ENCODE peak calls at places on chromosome 3, in nine cellular contexts. One of them, this sample, is unnamed.

GRCh38 chr3:46921871-46922271 is 44.4 kb downstream of the PTH1R start:
- DNase-seq in stomach: no peak
- DNase-seq in GM12878: no peak
- DNase-seq in HCT116: no peak
- DNase-seq in transverse colon: peak
- DNase-seq in vagina: no peak
- DNase-seq in breast epithelium: no peak
- DNase-seq in sigmoid colon: peak
- DNase-seq in esophagus muscularis mucosa: no peak
- DNase-seq in this sample: peak

GRCh38 chr3:169348276-169348675 is 315.2 kb downstream of the MECOM start:
- DNase-seq in stomach: no peak
- DNase-seq in GM12878: no peak
- DNase-seq in HCT116: no peak
- DNase-seq in transverse colon: no peak
- DNase-seq in vagina: no peak
- DNase-seq in breast epithelium: no peak
- DNase-seq in sigmoid colon: no peak
- DNase-seq in esophagus muscularis mucosa: no peak
- DNase-seq in this sample: no peak

GRCh38 chr3:181782306-181782924 is 70.7 kb downstream of the SOX2 start:
- DNase-seq in stomach: no peak
- DNase-seq in GM12878: no peak
- DNase-seq in HCT116: no peak
- DNase-seq in transverse colon: no peak
- DNase-seq in vagina: no peak
- DNase-seq in breast epithelium: no peak
- DNase-seq in sigmoid colon: no peak
- DNase-seq in esophagus muscularis mucosa: no peak
- DNase-seq in this sample: no peak

GRCh38 chr3:2465842-2466241 is 367.2 kb downstream of the CNTN4 start:
- DNase-seq in stomach: no peak
- DNase-seq in GM12878: no peak
- DNase-seq in HCT116: no peak
- DNase-seq in transverse colon: no peak
- DNase-seq in vagina: no peak
- DNase-seq in breast epithelium: no peak
- DNase-seq in sigmoid colon: no peak
- DNase-seq in esophagus muscularis mucosa: no peak
- DNase-seq in this sample: no peak

GRCh38 chr3:129530331-129530761 is 1.9 kb downstream of the RHO start:
- DNase-seq in stomach: no peak
- DNase-seq in GM12878: no peak
- DNase-seq in HCT116: no peak
- DNase-seq in transverse colon: no peak
- DNase-seq in vagina: no peak
- DNase-seq in breast epithelium: no peak
- DNase-seq in sigmoid colon: no peak
- DNase-seq in esophagus muscularis mucosa: no peak
- DNase-seq in this sample: no peak

GRCh38 chr3:49098910-49099630 is 5.2 kb upstream of the QRICH1 start:
- DNase-seq in stomach: no peak
- DNase-seq in GM12878: no peak
- DNase-seq in HCT116: no peak
- DNase-seq in transverse colon: no peak
- DNase-seq in vagina: no peak
- DNase-seq in breast epithelium: no peak
- DNase-seq in sigmoid colon: no peak
- DNase-seq in esophagus muscularis mucosa: no peak
- DNase-seq in this sample: no peak

GRCh38 chr3:178602864-178603263 is 66.6 kb downstream of the KCNMB2 start:
- DNase-seq in stomach: no peak
- DNase-seq in GM12878: no peak
- DNase-seq in HCT116: no peak
- DNase-seq in transverse colon: no peak
- DNase-seq in vagina: no peak
- DNase-seq in breast epithelium: no peak
- DNase-seq in sigmoid colon: no peak
- DNase-seq in esophagus muscularis mucosa: no peak
- DNase-seq in this sample: no peak

GRCh38 chr3:52783211-52783555 is 5.8 kb downstream of the ITIH1 start:
- DNase-seq in stomach: no peak
- DNase-seq in GM12878: no peak
- DNase-seq in HCT116: no peak
- DNase-seq in transverse colon: peak
- DNase-seq in vagina: no peak
- DNase-seq in breast epithelium: no peak
- DNase-seq in sigmoid colon: peak
- DNase-seq in esophagus muscularis mucosa: no peak
- DNase-seq in this sample: no peak

GRCh38 chr3:9248232-9249191 is 934 bp downstream of the SRGAP3 start:
- DNase-seq in stomach: peak
- DNase-seq in GM12878: no peak
- DNase-seq in HCT116: no peak
- DNase-seq in transverse colon: peak
- DNase-seq in vagina: no peak
- DNase-seq in breast epithelium: peak
- DNase-seq in sigmoid colon: no peak
- DNase-seq in esophagus muscularis mucosa: no peak
- DNase-seq in this sample: no peak

DNA sequence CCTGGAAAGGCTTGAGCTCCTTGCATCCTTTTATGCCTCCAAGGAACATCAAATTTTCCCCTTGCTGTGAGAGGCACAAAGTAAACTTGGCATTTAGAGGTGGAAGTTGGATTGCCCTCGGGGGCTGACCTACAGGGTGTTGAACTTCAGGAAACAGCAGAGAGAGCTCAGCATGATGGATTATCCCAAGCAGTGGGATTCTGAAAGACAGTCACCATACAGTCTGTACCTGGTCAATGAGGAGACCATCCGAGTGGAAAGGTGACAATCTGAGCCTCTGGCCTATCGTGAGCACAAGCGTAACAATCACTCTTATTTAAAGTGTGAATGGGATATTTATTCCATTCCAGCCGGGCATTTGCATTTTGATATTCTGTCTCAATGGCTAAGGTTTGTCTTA is 105.6 kb upstream of the NECTIN3 start:
- DNase-seq in stomach: no peak
- DNase-seq in GM12878: no peak
- DNase-seq in HCT116: no peak
- DNase-seq in transverse colon: no peak
- DNase-seq in vagina: no peak
- DNase-seq in breast epithelium: no peak
- DNase-seq in sigmoid colon: no peak
- DNase-seq in esophagus muscularis mucosa: no peak
- DNase-seq in this sample: no peak
- TF ChIP-seq POLR2AphosphoS5 in stomach: no peak
- TF ChIP-seq POLR2AphosphoS5 in GM12878: no peak
- TF ChIP-seq POLR2AphosphoS5 in HCT116: no peak
- TF ChIP-seq POLR2AphosphoS5 in transverse colon: no peak
- TF ChIP-seq POLR2AphosphoS5 in vagina: no peak
- TF ChIP-seq POLR2AphosphoS5 in breast epithelium: no peak
- TF ChIP-seq POLR2AphosphoS5 in sigmoid colon: no peak
- TF ChIP-seq POLR2AphosphoS5 in esophagus muscularis mucosa: no peak
- TF ChIP-seq POLR2AphosphoS5 in this sample: no peak

GRCh38 chr3:124671123-124671522 is 59.1 kb upstream of the UMPS start:
- DNase-seq in stomach: no peak
- DNase-seq in GM12878: no peak
- DNase-seq in HCT116: no peak
- DNase-seq in transverse colon: no peak
- DNase-seq in vagina: no peak
- DNase-seq in breast epithelium: no peak
- DNase-seq in sigmoid colon: no peak
- DNase-seq in esophagus muscularis mucosa: no peak
- DNase-seq in this sample: no peak

GRCh38 chr3:124664804-124665203 is 65.4 kb upstream of the UMPS start:
- DNase-seq in stomach: peak
- DNase-seq in GM12878: no peak
- DNase-seq in HCT116: no peak
- DNase-seq in transverse colon: no peak
- DNase-seq in vagina: no peak
- DNase-seq in breast epithelium: no peak
- DNase-seq in sigmoid colon: no peak
- DNase-seq in esophagus muscularis mucosa: no peak
- DNase-seq in this sample: no peak

GRCh38 chr3:124666067-124666466 is 64.2 kb upstream of the UMPS start:
- DNase-seq in stomach: no peak
- DNase-seq in GM12878: no peak
- DNase-seq in HCT116: no peak
- DNase-seq in transverse colon: no peak
- DNase-seq in vagina: no peak
- DNase-seq in breast epithelium: no peak
- DNase-seq in sigmoid colon: no peak
- DNase-seq in esophagus muscularis mucosa: no peak
- DNase-seq in this sample: no peak

GRCh38 chr3:124674336-124674735 is 55.9 kb upstream of the UMPS start:
- DNase-seq in stomach: no peak
- DNase-seq in GM12878: no peak
- DNase-seq in HCT116: no peak
- DNase-seq in transverse colon: no peak
- DNase-seq in vagina: no peak
- DNase-seq in breast epithelium: no peak
- DNase-seq in sigmoid colon: no peak
- DNase-seq in esophagus muscularis mucosa: no peak
- DNase-seq in this sample: no peak

DNA sequence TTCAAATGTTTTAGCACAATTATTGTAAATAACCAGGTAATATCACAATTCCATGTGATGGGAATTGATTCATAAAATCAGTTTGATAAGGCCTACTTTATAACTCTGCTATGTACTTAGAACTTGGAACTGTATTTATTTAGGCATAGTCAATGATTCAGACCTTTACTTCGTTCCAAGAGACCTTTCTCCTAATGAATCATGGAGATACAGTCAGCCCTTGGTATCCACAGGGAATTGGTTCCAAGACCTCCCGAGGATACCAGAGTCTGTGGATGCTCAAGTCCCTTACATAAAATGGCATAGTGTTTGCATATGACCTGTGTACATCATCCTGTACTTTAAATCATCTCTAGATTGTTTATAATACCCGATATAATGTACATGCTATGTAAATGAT is 60.8 kb upstream of the UMPS start:
- DNase-seq in stomach: no peak
- DNase-seq in GM12878: no peak
- DNase-seq in HCT116: no peak
- DNase-seq in transverse colon: no peak
- DNase-seq in vagina: no peak
- DNase-seq in breast epithelium: no peak
- DNase-seq in sigmoid colon: no peak
- DNase-seq in esophagus muscularis mucosa: no peak
- DNase-seq in this sample: no peak
- TF ChIP-seq POLR2A in stomach: no peak
- TF ChIP-seq POLR2A in GM12878: no peak
- TF ChIP-seq POLR2A in HCT116: no peak
- TF ChIP-seq POLR2A in transverse colon: no peak
- TF ChIP-seq POLR2A in vagina: no peak
- TF ChIP-seq POLR2A in breast epithelium: no peak
- TF ChIP-seq POLR2A in sigmoid colon: no peak
- TF ChIP-seq POLR2A in esophagus muscularis mucosa: no peak
- TF ChIP-seq POLR2A in this sample: no peak

DNA sequence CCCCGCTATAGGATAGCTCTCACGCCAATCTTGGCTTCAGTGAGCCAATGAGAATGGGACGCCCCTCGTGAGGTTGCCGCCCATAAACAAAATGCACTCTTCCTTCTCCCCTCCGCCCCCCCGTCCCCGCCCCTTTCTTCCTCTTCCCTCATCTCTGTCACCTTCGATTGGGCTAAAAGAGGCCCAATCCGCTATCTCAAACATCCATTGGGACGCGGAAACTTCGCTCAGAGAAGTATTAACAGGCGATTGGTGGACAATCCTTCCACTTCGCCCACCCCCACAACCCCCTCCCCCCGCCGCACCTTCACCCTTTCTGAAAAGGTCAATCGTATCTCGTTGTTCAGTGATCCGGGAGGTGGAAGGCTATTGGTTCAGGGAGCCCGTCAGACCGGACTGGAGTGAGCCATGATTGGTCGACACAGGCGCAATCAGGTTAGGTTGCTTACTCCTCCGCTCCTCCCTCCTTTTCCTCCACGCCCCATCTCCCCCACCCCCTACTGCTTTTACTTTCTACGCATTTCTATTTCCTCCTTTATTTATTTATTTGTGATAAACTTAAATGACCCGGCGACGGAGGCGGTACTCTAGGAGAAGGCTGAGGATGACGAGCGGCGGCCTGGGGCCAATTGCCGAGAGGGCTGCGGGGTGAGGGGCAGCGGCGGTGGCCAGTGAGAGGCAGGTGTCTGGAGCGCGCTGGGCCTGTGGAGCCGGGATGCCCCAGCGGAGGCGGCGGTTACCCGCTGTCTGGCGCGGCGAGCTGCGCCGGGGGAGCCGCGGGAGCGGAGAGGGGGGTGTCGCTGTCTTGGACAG is 447 bp upstream of the ZBTB20 start:
- DNase-seq in stomach: peak
- DNase-seq in GM12878: peak
- DNase-seq in HCT116: peak
- DNase-seq in transverse colon: peak
- DNase-seq in vagina: peak
- DNase-seq in breast epithelium: peak
- DNase-seq in sigmoid colon: peak
- DNase-seq in esophagus muscularis mucosa: peak
- DNase-seq in this sample: peak
- TF ChIP-seq POLR2AphosphoS5 in stomach: peak
- TF ChIP-seq POLR2AphosphoS5 in GM12878: peak
- TF ChIP-seq POLR2AphosphoS5 in HCT116: peak
- TF ChIP-seq POLR2AphosphoS5 in transverse colon: peak
- TF ChIP-seq POLR2AphosphoS5 in vagina: peak
- TF ChIP-seq POLR2AphosphoS5 in breast epithelium: peak
- TF ChIP-seq POLR2AphosphoS5 in sigmoid colon: peak
- TF ChIP-seq POLR2AphosphoS5 in esophagus muscularis mucosa: peak
- TF ChIP-seq POLR2AphosphoS5 in this sample: peak

GRCh38 chr3:123068227-123069020 is 1.6 kb downstream of the PDIA5 start:
- DNase-seq in stomach: peak
- DNase-seq in GM12878: no peak
- DNase-seq in HCT116: peak
- DNase-seq in transverse colon: no peak
- DNase-seq in vagina: no peak
- DNase-seq in breast epithelium: no peak
- DNase-seq in sigmoid colon: no peak
- DNase-seq in esophagus muscularis mucosa: no peak
- DNase-seq in this sample: no peak

GRCh38 chr3:123066599-123066895 is 278 bp upstream of the PDIA5 start:
- DNase-seq in stomach: no peak
- DNase-seq in GM12878: no peak
- DNase-seq in HCT116: no peak
- DNase-seq in transverse colon: no peak
- DNase-seq in vagina: no peak
- DNase-seq in breast epithelium: no peak
- DNase-seq in sigmoid colon: no peak
- DNase-seq in esophagus muscularis mucosa: no peak
- DNase-seq in this sample: no peak

GRCh38 chr3:123067689-123068226 is 933 bp downstream of the PDIA5 start:
- DNase-seq in stomach: no peak
- DNase-seq in GM12878: no peak
- DNase-seq in HCT116: no peak
- DNase-seq in transverse colon: no peak
- DNase-seq in vagina: no peak
- DNase-seq in breast epithelium: no peak
- DNase-seq in sigmoid colon: no peak
- DNase-seq in esophagus muscularis mucosa: no peak
- DNase-seq in this sample: no peak

GRCh38 chr3:123069021-123069381 is 2.2 kb downstream of the PDIA5 start:
- DNase-seq in stomach: peak
- DNase-seq in GM12878: no peak
- DNase-seq in HCT116: no peak
- DNase-seq in transverse colon: no peak
- DNase-seq in vagina: no peak
- DNase-seq in breast epithelium: no peak
- DNase-seq in sigmoid colon: no peak
- DNase-seq in esophagus muscularis mucosa: no peak
- DNase-seq in this sample: no peak

GRCh38 chr3:123066896-123067688 is at the start of gene PDIA5:
- DNase-seq in stomach: peak
- DNase-seq in GM12878: peak
- DNase-seq in HCT116: peak
- DNase-seq in transverse colon: peak
- DNase-seq in vagina: peak
- DNase-seq in breast epithelium: peak
- DNase-seq in sigmoid colon: peak
- DNase-seq in esophagus muscularis mucosa: peak
- DNase-seq in this sample: peak
- TF ChIP-seq POLR2A in stomach: no peak
- TF ChIP-seq POLR2A in GM12878: peak
- TF ChIP-seq POLR2A in HCT116: peak
- TF ChIP-seq POLR2A in transverse colon: peak
- TF ChIP-seq POLR2A in vagina: peak
- TF ChIP-seq POLR2A in breast epithelium: no peak
- TF ChIP-seq POLR2A in sigmoid colon: peak
- TF ChIP-seq POLR2A in esophagus muscularis mucosa: peak
- TF ChIP-seq POLR2A in this sample: no peak

This sample was measured in suprapubic skin.